ENCODE peak calls at places on chromosome X, in seven cellular contexts. F is lower leg skin; D is CD4-positive, alpha-beta T cell; E is left colon; B is AG04450; R is cardiac fibroblast; S is AG08395. Y is an unnamed sample.

GRCh38 chrX:134746379-134746723 is 88.1 kb upstream of the PLAC1 start:
- DNase-seq in F (no peak), D (no peak), E (no peak), B (no peak), R (no peak), S (no peak), Y (no peak)

GRCh38 chrX:129318375-129318774 is 204.9 kb downstream of the SMARCA1 start:
- DNase-seq in F (no peak), D (no peak), E (peak; percentile 46), B (no peak), R (peak; percentile 26), S (peak; percentile 15), Y (peak; percentile 5)

GRCh38 chrX:45755719-45756118 is 555.0 kb upstream of the DIPK2B start:
- DNase-seq in F (no peak), D (no peak), E (no peak), B (no peak), R (no peak), S (no peak), Y (no peak)

GRCh38 chrX:155086202-155086840 is 15.0 kb downstream of the BRCC3 start:
- DNase-seq in F (no peak), D (peak; percentile 41), E (peak; percentile 42), B (no peak), R (peak; percentile 40), S (peak; percentile 19), Y (no peak)

GRCh38 chrX:127782904-127783303 is 269.3 kb downstream of the ACTRT1 start:
- DNase-seq in F (no peak), D (no peak), E (no peak), B (no peak), R (no peak), S (no peak), Y (no peak)

GRCh38 chrX:154091678-154092077 is 5.8 kb downstream of the MECP2 start:
- DNase-seq in F (no peak), D (no peak), E (no peak), B (no peak), R (no peak), S (no peak), Y (no peak)

GRCh38 chrX:154013614-154014360 is 5.9 kb downstream of the IRAK1 start:
- DNase-seq in F (no peak), D (peak; percentile 63), E (no peak), B (no peak), R (peak; percentile 45), S (peak; percentile 53), Y (peak; percentile 74)

GRCh38 chrX:30971761-30972603 is 82.9 kb upstream of the TAB3 start:
- DNase-seq in F (no peak), D (no peak), E (peak; percentile 19), B (peak; percentile 16), R (peak; percentile 60), S (peak; percentile 66), Y (peak; percentile 57)

GRCh38 chrX:24125028-24125612 is 24.4 kb upstream of the ZFX start:
- DNase-seq in F (no peak), D (no peak), E (no peak), B (no peak), R (no peak), S (no peak), Y (no peak)

GRCh38 chrX:14913241-14913640 is 40.0 kb downstream of the MOSPD2 start:
- DNase-seq in F (no peak), D (no peak), E (no peak), B (no peak), R (peak; percentile 15), S (no peak), Y (no peak)

GRCh38 chrX:15749642-15750610 is 11.9 kb downstream of the CA5B start:
- DNase-seq in F (peak; percentile 24), D (no peak), E (no peak), B (no peak), R (no peak), S (no peak), Y (no peak)

GRCh38 chrX:125765347-125765746 is 400.7 kb downstream of the DCAF12L2 start:
- DNase-seq in F (no peak), D (no peak), E (no peak), B (no peak), R (no peak), S (no peak), Y (no peak)